ENCODE peak calls at places on chromosome 12, in seven cellular contexts. M, I, X, K, L, C and D are unnamed samples.

GRCh38 chr12:114411081-114411836 is 5.3 kb upstream of the TBX5 start:
- DNase-seq in M (no peak), I (no peak), X (no peak), K (no peak), L (no peak), C (no peak), D (no peak)

GRCh38 chr12:124286414-124286813 is 8.5 kb upstream of the RFLNA start:
- DNase-seq in M (peak), I (no peak), X (peak), K (no peak), L (no peak), C (no peak), D (peak)

GRCh38 chr12:93664573-93665138 is 12.5 kb upstream of the CRADD start:
- DNase-seq in M (no peak), I (no peak), X (no peak), K (no peak), L (no peak), C (peak), D (peak)

GRCh38 chr12:1913377-1914115 is 4.9 kb downstream of the CACNA2D4 start:
- DNase-seq in M (no peak), I (no peak), X (no peak), K (no peak), L (no peak), C (no peak), D (no peak)

GRCh38 chr12:56929780-56930179 is 4.4 kb downstream of the SDR9C7 start:
- DNase-seq in M (no peak), I (no peak), X (no peak), K (no peak), L (no peak), C (no peak), D (no peak)

GRCh38 chr12:80607361-80608135 is 99.9 kb upstream of the MYF6 start:
- DNase-seq in M (no peak), I (no peak), X (no peak), K (no peak), L (no peak), C (no peak), D (no peak)

GRCh38 chr12:80838708-80839107 is 99.0 kb downstream of the LIN7A start:
- DNase-seq in M (no peak), I (no peak), X (no peak), K (no peak), L (no peak), C (no peak), D (no peak)

GRCh38 chr12:6540181-6540877 is 6.0 kb downstream of the GAPDH start:
- DNase-seq in M (peak), I (peak), X (peak), K (no peak), L (no peak), C (peak), D (peak)

GRCh38 chr12:88529531-88530488 is 50.5 kb downstream of the KITLG start:
- DNase-seq in M (no peak), I (no peak), X (no peak), K (no peak), L (no peak), C (peak), D (no peak)

GRCh38 chr12:75488553-75488952 is 8.0 kb downstream of the GLIPR1 start:
- DNase-seq in M (no peak), I (no peak), X (peak), K (no peak), L (no peak), C (peak), D (peak)

GRCh38 chr12:737117-737739 is 15.2 kb upstream of the WNK1 start:
- DNase-seq in M (no peak), I (no peak), X (no peak), K (no peak), L (no peak), C (no peak), D (no peak)

GRCh38 chr12:41795910-41796309 is 348.8 kb downstream of the GXYLT1 start:
- DNase-seq in M (no peak), I (no peak), X (no peak), K (no peak), L (no peak), C (no peak), D (no peak)
- TF ChIP-seq CTCF in M (no peak), I (no peak), X (peak), K (peak), L (no peak), C (no peak), D (no peak)

GRCh38 chr12:132592261-132592970 is 18.0 kb downstream of the LRCOL1 start:
- DNase-seq in M (no peak), I (no peak), X (no peak), K (no peak), L (no peak), C (no peak), D (no peak)

GRCh38 chr12:132595183-132595582 is 15.2 kb downstream of the LRCOL1 start:
- DNase-seq in M (no peak), I (no peak), X (no peak), K (no peak), L (no peak), C (no peak), D (no peak)

GRCh38 chr12:132593071-132593470 is 17.3 kb downstream of the LRCOL1 start:
- DNase-seq in M (no peak), I (no peak), X (no peak), K (no peak), L (no peak), C (no peak), D (no peak)

GRCh38 chr12:132593521-132593920 is 16.9 kb downstream of the LRCOL1 start:
- DNase-seq in M (no peak), I (no peak), X (peak), K (no peak), L (no peak), C (no peak), D (no peak)

DNA sequence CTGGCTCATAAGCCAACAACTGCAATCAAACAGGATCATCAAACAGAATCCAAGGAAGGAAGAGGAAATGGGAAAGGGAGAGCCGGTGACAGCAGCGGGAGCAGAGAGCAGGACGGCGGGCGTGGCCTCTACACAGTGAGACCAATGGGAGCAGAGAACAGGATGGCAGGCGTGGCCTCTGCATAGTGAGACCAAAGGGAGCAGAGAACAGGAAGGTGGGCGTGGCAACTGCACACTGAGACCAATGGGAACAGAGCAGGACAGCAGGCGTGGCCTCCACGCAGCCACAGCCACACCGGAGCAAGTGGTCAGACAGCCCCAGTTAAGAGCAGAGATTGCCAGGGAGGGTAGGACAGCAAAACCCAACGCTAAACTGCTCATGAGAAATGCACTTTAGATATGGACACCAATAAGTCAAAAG is 16.4 kb downstream of the LRCOL1 start:
- DNase-seq in M (peak), I (peak), X (peak), K (peak), L (no peak), C (peak), D (peak)
- H3K4me3 ChIP-seq in M (peak), I (no peak), X (peak), K (peak), L (no peak), C (no peak), D (no peak)

GRCh38 chr12:16189849-16190248 is 87.6 kb downstream of the SLC15A5 start:
- DNase-seq in M (no peak), I (no peak), X (no peak), K (no peak), L (no peak), C (peak), D (peak)
- TF ChIP-seq CTCF in M (peak), I (no peak), X (peak), K (no peak), L (no peak), C (peak), D (peak)

GRCh38 chr12:30797689-30798088 is 42.9 kb upstream of the CAPRIN2 start:
- DNase-seq in M (no peak), I (no peak), X (no peak), K (no peak), L (no peak), C (no peak), D (no peak)

GRCh38 chr12:30795660-30796507 is 41.1 kb upstream of the CAPRIN2 start:
- DNase-seq in M (peak), I (no peak), X (peak), K (peak), L (peak), C (peak), D (peak)

GRCh38 chr12:30796508-30796780 is 41.7 kb upstream of the CAPRIN2 start:
- DNase-seq in M (peak), I (no peak), X (peak), K (no peak), L (no peak), C (peak), D (peak)

GRCh38 chr12:30795410-30795659 is 40.6 kb upstream of the CAPRIN2 start:
- DNase-seq in M (no peak), I (no peak), X (no peak), K (no peak), L (no peak), C (no peak), D (no peak)

DNA sequence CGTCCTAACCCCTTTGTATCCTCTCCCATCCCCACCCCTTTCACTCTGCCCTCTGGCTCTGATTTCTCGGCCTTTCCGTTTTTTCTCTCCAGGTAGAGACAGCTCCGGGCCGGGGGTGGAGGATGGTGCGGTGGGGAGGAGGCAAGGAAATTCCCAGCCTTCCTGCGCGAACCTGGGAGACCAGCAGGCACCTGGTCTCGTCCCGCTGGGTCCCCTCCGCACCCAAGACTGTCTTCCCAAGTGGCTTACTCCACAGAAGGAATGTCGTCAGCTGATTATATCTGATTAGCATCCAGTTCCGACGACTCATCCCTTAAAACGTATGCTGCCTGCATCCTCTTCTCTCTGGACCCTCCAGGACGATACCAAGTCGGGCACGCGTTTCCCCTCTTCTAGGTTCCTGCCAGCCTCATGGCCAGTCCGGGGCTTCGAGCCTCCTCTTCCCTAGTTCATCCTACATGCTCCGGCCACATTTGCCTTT is 42.2 kb upstream of the CAPRIN2 start:
- DNase-seq in M (no peak), I (no peak), X (no peak), K (no peak), L (no peak), C (peak), D (peak)
- H3K4me3 ChIP-seq in M (peak), I (peak), X (peak), K (peak), L (no peak), C (peak), D (peak)

GRCh38 chr12:19223018-19223417 is 93.5 kb downstream of the PLEKHA5 start:
- DNase-seq in M (no peak), I (no peak), X (no peak), K (no peak), L (no peak), C (no peak), D (peak)
- TF ChIP-seq CTCF in M (no peak), I (no peak), X (peak), K (peak), L (peak), C (no peak), D (peak)

GRCh38 chr12:53992377-53992776 is 7.4 kb downstream of the HOXC10 start:
- DNase-seq in M (no peak), I (no peak), X (no peak), K (no peak), L (no peak), C (no peak), D (no peak)

GRCh38 chr12:53994691-53995310 is 5.2 kb upstream of the HOXC9 start:
- DNase-seq in M (no peak), I (no peak), X (no peak), K (no peak), L (no peak), C (no peak), D (no peak)

GRCh38 chr12:53993397-53994267 is 6.3 kb upstream of the HOXC9 start:
- DNase-seq in M (no peak), I (no peak), X (no peak), K (no peak), L (no peak), C (no peak), D (no peak)

GRCh38 chr12:53995311-53996187 is 4.4 kb upstream of the HOXC9 start:
- DNase-seq in M (no peak), I (no peak), X (peak), K (no peak), L (no peak), C (no peak), D (no peak)

GRCh38 chr12:53994268-53994690 is 5.7 kb upstream of the HOXC9 start:
- DNase-seq in M (no peak), I (no peak), X (no peak), K (no peak), L (no peak), C (no peak), D (no peak)
- H3K4me3 ChIP-seq in M (no peak), I (no peak), X (no peak), K (peak), L (no peak), C (no peak), D (no peak)

GRCh38 chr12:54569995-54570531 is 18.4 kb downstream of the PPP1R1A start:
- DNase-seq in M (no peak), I (no peak), X (no peak), K (no peak), L (no peak), C (no peak), D (no peak)

GRCh38 chr12:54569072-54569471 is 19.4 kb downstream of the PPP1R1A start:
- DNase-seq in M (no peak), I (no peak), X (no peak), K (no peak), L (no peak), C (no peak), D (no peak)

GRCh38 chr12:54571166-54571856 is 17.1 kb downstream of the PPP1R1A start:
- DNase-seq in M (no peak), I (no peak), X (no peak), K (no peak), L (no peak), C (no peak), D (no peak)

GRCh38 chr12:54571857-54572195 is 16.6 kb downstream of the PPP1R1A start:
- DNase-seq in M (no peak), I (no peak), X (no peak), K (no peak), L (no peak), C (no peak), D (no peak)

GRCh38 chr12:54572881-54573280 is 15.6 kb downstream of the PPP1R1A start:
- DNase-seq in M (no peak), I (no peak), X (no peak), K (no peak), L (no peak), C (no peak), D (no peak)
- TF ChIP-seq CTCF in M (no peak), I (no peak), X (no peak), K (no peak), L (no peak), C (no peak), D (no peak)